ENCODE peak calls at places on chromosomes 5 and 9, in six cellular contexts. One of them, this sample, is unnamed.

GRCh38 chr9:120299785-120300184 is 280.2 kb downstream of the CDK5RAP2 start:
- DNase-seq in HT1080: peak
- DNase-seq in ELF-1: no peak
- DNase-seq in M059J: no peak
- DNase-seq in HEK293T: no peak
- DNase-seq in NCI-H1105: no peak
- DNase-seq in this sample: no peak

GRCh38 chr5:159156839-159157238 is 52.5 kb downstream of the RNF145 start:
- DNase-seq in ELF-1: peak
- DNase-seq in HEK293T: peak
- DNase-seq in HT1080: peak
- DNase-seq in NCI-H1105: peak
- DNase-seq in M059J: peak
- DNase-seq in this sample: peak

GRCh38 chr5:89866410-89866809 is 543.1 kb downstream of the CETN3 start:
- DNase-seq in ELF-1: no peak
- DNase-seq in NCI-H1105: no peak
- DNase-seq in HEK293T: no peak
- DNase-seq in M059J: no peak
- DNase-seq in HT1080: no peak
- DNase-seq in this sample: no peak

GRCh38 chr9:126088336-126088735 is 238.3 kb upstream of the MVB12B start:
- DNase-seq in NCI-H1105: no peak
- DNase-seq in ELF-1: no peak
- DNase-seq in HEK293T: no peak
- DNase-seq in HT1080: no peak
- DNase-seq in M059J: no peak
- DNase-seq in this sample: no peak

GRCh38 chr5:145925353-145925752 is 11.0 kb upstream of the SH3RF2 start:
- DNase-seq in HEK293T: no peak
- DNase-seq in ELF-1: no peak
- DNase-seq in M059J: peak
- DNase-seq in HT1080: peak
- DNase-seq in NCI-H1105: no peak
- DNase-seq in this sample: peak

GRCh38 chr9:124360277-124360676 is 55.0 kb downstream of the PSMB7 start:
- DNase-seq in HEK293T: no peak
- DNase-seq in ELF-1: no peak
- DNase-seq in M059J: no peak
- DNase-seq in HT1080: no peak
- DNase-seq in NCI-H1105: no peak
- DNase-seq in this sample: no peak

GRCh38 chr9:79800578-79800977 is 228.8 kb downstream of the TLE4 start:
- DNase-seq in HEK293T: no peak
- DNase-seq in HT1080: no peak
- DNase-seq in NCI-H1105: no peak
- DNase-seq in M059J: no peak
- DNase-seq in ELF-1: no peak
- DNase-seq in this sample: no peak

GRCh38 chr5:144087576-144087975 is 82.9 kb downstream of the YIPF5 start:
- DNase-seq in NCI-H1105: no peak
- DNase-seq in HT1080: no peak
- DNase-seq in ELF-1: no peak
- DNase-seq in HEK293T: no peak
- DNase-seq in M059J: no peak
- DNase-seq in this sample: no peak

GRCh38 chr9:2158729-2159128 is 143.6 kb downstream of the SMARCA2 start:
- DNase-seq in M059J: no peak
- DNase-seq in ELF-1: no peak
- DNase-seq in HT1080: no peak
- DNase-seq in NCI-H1105: no peak
- DNase-seq in HEK293T: no peak
- DNase-seq in this sample: no peak

GRCh38 chr9:95055851-95056551 is 261.5 kb downstream of the FANCC start:
- DNase-seq in HT1080: no peak
- DNase-seq in NCI-H1105: peak
- DNase-seq in M059J: no peak
- DNase-seq in HEK293T: no peak
- DNase-seq in ELF-1: no peak
- DNase-seq in this sample: no peak

GRCh38 chr9:18683312-18683711 is 209.4 kb downstream of the ADAMTSL1 start:
- DNase-seq in HT1080: no peak
- DNase-seq in NCI-H1105: no peak
- DNase-seq in ELF-1: no peak
- DNase-seq in HEK293T: no peak
- DNase-seq in M059J: no peak
- DNase-seq in this sample: no peak

GRCh38 chr5:178791976-178792375 is 61.5 kb upstream of the ZNF354A start:
- DNase-seq in NCI-H1105: no peak
- DNase-seq in HT1080: no peak
- DNase-seq in M059J: no peak
- DNase-seq in HEK293T: no peak
- DNase-seq in ELF-1: no peak
- DNase-seq in this sample: no peak

GRCh38 chr5:17094830-17095229 is 122.6 kb upstream of the BASP1 start:
- DNase-seq in NCI-H1105: no peak
- DNase-seq in HT1080: no peak
- DNase-seq in HEK293T: no peak
- DNase-seq in ELF-1: no peak
- DNase-seq in M059J: no peak
- DNase-seq in this sample: peak

GRCh38 chr9:99433555-99433954 is 211.5 kb downstream of the SEC61B start:
- DNase-seq in HEK293T: peak
- DNase-seq in NCI-H1105: no peak
- DNase-seq in HT1080: peak
- DNase-seq in M059J: peak
- DNase-seq in ELF-1: peak
- DNase-seq in this sample: peak

GRCh38 chr9:18544456-18544855 is 70.5 kb downstream of the ADAMTSL1 start:
- DNase-seq in HT1080: peak
- DNase-seq in NCI-H1105: no peak
- DNase-seq in M059J: peak
- DNase-seq in ELF-1: no peak
- DNase-seq in HEK293T: no peak
- DNase-seq in this sample: peak

GRCh38 chr9:129391215-129391614 is 213.2 kb upstream of the IER5L start:
- DNase-seq in HT1080: no peak
- DNase-seq in M059J: no peak
- DNase-seq in HEK293T: no peak
- DNase-seq in NCI-H1105: no peak
- DNase-seq in ELF-1: no peak
- DNase-seq in this sample: no peak

GRCh38 chr5:126516133-126516532 is 78.9 kb downstream of the ALDH7A1 start:
- DNase-seq in HT1080: peak
- DNase-seq in HEK293T: no peak
- DNase-seq in NCI-H1105: peak
- DNase-seq in ELF-1: no peak
- DNase-seq in M059J: peak
- DNase-seq in this sample: peak

GRCh38 chr9:112647596-112647995 is 70.3 kb downstream of the INIP start:
- DNase-seq in HEK293T: no peak
- DNase-seq in M059J: peak
- DNase-seq in HT1080: no peak
- DNase-seq in ELF-1: peak
- DNase-seq in NCI-H1105: no peak
- DNase-seq in this sample: peak

GRCh38 chr5:128407956-128408355 is 130.1 kb downstream of the FBN2 start:
- DNase-seq in NCI-H1105: no peak
- DNase-seq in ELF-1: no peak
- DNase-seq in HT1080: no peak
- DNase-seq in HEK293T: no peak
- DNase-seq in M059J: no peak
- DNase-seq in this sample: peak

GRCh38 chr5:68544656-68545565 is 329.4 kb downstream of the PIK3R1 start:
- DNase-seq in ELF-1: no peak
- DNase-seq in NCI-H1105: no peak
- DNase-seq in M059J: peak
- DNase-seq in HEK293T: no peak
- DNase-seq in HT1080: peak
- DNase-seq in this sample: peak

GRCh38 chr5:62575556-62575955 is 3.1 kb upstream of the LRRC70 start:
- DNase-seq in M059J: no peak
- DNase-seq in HEK293T: no peak
- DNase-seq in NCI-H1105: no peak
- DNase-seq in HT1080: no peak
- DNase-seq in ELF-1: no peak
- DNase-seq in this sample: no peak

GRCh38 chr9:104970588-104970987 is 42.6 kb upstream of the ABCA1 start:
- DNase-seq in ELF-1: no peak
- DNase-seq in M059J: no peak
- DNase-seq in HEK293T: no peak
- DNase-seq in NCI-H1105: no peak
- DNase-seq in HT1080: no peak
- DNase-seq in this sample: no peak

GRCh38 chr9:129270903-129271431 is 92.9 kb upstream of the IER5L start:
- DNase-seq in NCI-H1105: no peak
- DNase-seq in ELF-1: no peak
- DNase-seq in HEK293T: no peak
- DNase-seq in M059J: peak
- DNase-seq in HT1080: peak
- DNase-seq in this sample: no peak

GRCh38 chr9:134469041-134469875 is 143.0 kb downstream of the RXRA start:
- DNase-seq in ELF-1: peak
- DNase-seq in HT1080: no peak
- DNase-seq in HEK293T: no peak
- DNase-seq in M059J: peak
- DNase-seq in NCI-H1105: no peak
- DNase-seq in this sample: no peak

GRCh38 chr9:107180206-107180605 is 102.9 kb upstream of the RAD23B start:
- DNase-seq in HEK293T: no peak
- DNase-seq in ELF-1: no peak
- DNase-seq in M059J: no peak
- DNase-seq in NCI-H1105: no peak
- DNase-seq in HT1080: no peak
- DNase-seq in this sample: no peak

GRCh38 chr5:176365663-176366574 is 632 bp downstream of the ARL10 start:
- DNase-seq in M059J: peak
- DNase-seq in HEK293T: peak
- DNase-seq in ELF-1: peak
- DNase-seq in HT1080: no peak
- DNase-seq in NCI-H1105: no peak
- DNase-seq in this sample: peak

GRCh38 chr5:130528474-130528873 is 624.2 kb downstream of the CHSY3 start:
- DNase-seq in HEK293T: no peak
- DNase-seq in M059J: peak
- DNase-seq in ELF-1: no peak
- DNase-seq in NCI-H1105: no peak
- DNase-seq in HT1080: peak
- DNase-seq in this sample: peak

GRCh38 chr9:16033921-16034320 is 481.1 kb downstream of the CCDC171 start:
- DNase-seq in M059J: no peak
- DNase-seq in HT1080: no peak
- DNase-seq in HEK293T: no peak
- DNase-seq in NCI-H1105: no peak
- DNase-seq in ELF-1: no peak
- DNase-seq in this sample: no peak

GRCh38 chr5:142845402-142845901 is 75.3 kb downstream of the ARHGAP26 start:
- DNase-seq in M059J: no peak
- DNase-seq in NCI-H1105: no peak
- DNase-seq in ELF-1: no peak
- DNase-seq in HEK293T: no peak
- DNase-seq in HT1080: no peak
- DNase-seq in this sample: no peak

GRCh38 chr5:164597293-164597900 is 1092.0 kb downstream of the MAT2B start:
- DNase-seq in HT1080: peak
- DNase-seq in ELF-1: no peak
- DNase-seq in M059J: peak
- DNase-seq in HEK293T: peak
- DNase-seq in NCI-H1105: no peak
- DNase-seq in this sample: peak

GRCh38 chr9:95147452-95147851 is 170.1 kb downstream of the FANCC start:
- DNase-seq in ELF-1: no peak
- DNase-seq in NCI-H1105: no peak
- DNase-seq in HEK293T: no peak
- DNase-seq in HT1080: no peak
- DNase-seq in M059J: no peak
- DNase-seq in this sample: no peak

GRCh38 chr9:123339666-123340414 is 16.2 kb upstream of the CRB2 start:
- DNase-seq in HT1080: peak
- DNase-seq in ELF-1: no peak
- DNase-seq in M059J: peak
- DNase-seq in NCI-H1105: no peak
- DNase-seq in HEK293T: no peak
- DNase-seq in this sample: peak

GRCh38 chr9:113350338-113350672 is 964 bp downstream of the BSPRY start:
- DNase-seq in M059J: no peak
- DNase-seq in ELF-1: peak
- DNase-seq in NCI-H1105: no peak
- DNase-seq in HEK293T: no peak
- DNase-seq in HT1080: no peak
- DNase-seq in this sample: no peak

GRCh38 chr9:12426198-12426864 is 266.9 kb upstream of the TYRP1 start:
- DNase-seq in HT1080: peak
- DNase-seq in HEK293T: peak
- DNase-seq in ELF-1: peak
- DNase-seq in NCI-H1105: peak
- DNase-seq in M059J: peak
- DNase-seq in this sample: peak

GRCh38 chr9:136625101-136626065 is 37.3 kb upstream of the EGFL7 start:
- DNase-seq in HT1080: peak
- DNase-seq in M059J: peak
- DNase-seq in HEK293T: no peak
- DNase-seq in NCI-H1105: peak
- DNase-seq in ELF-1: peak
- DNase-seq in this sample: peak

GRCh38 chr9:70534471-70534870 is 120.0 kb upstream of the KLF9 start:
- DNase-seq in ELF-1: no peak
- DNase-seq in HT1080: no peak
- DNase-seq in HEK293T: no peak
- DNase-seq in NCI-H1105: no peak
- DNase-seq in M059J: no peak
- DNase-seq in this sample: no peak

GRCh38 chr5:146675700-146676099 is 159.7 kb upstream of the GPR151 start:
- DNase-seq in ELF-1: no peak
- DNase-seq in M059J: no peak
- DNase-seq in HT1080: no peak
- DNase-seq in HEK293T: no peak
- DNase-seq in NCI-H1105: no peak
- DNase-seq in this sample: no peak

GRCh38 chr9:6816581-6816980 is 58.8 kb downstream of the KDM4C start:
- DNase-seq in NCI-H1105: no peak
- DNase-seq in ELF-1: no peak
- DNase-seq in M059J: no peak
- DNase-seq in HT1080: no peak
- DNase-seq in HEK293T: no peak
- DNase-seq in this sample: no peak

GRCh38 chr5:83632874-83633273 is 87.8 kb downstream of the HAPLN1 start:
- DNase-seq in ELF-1: peak
- DNase-seq in M059J: peak
- DNase-seq in NCI-H1105: no peak
- DNase-seq in HT1080: peak
- DNase-seq in HEK293T: no peak
- DNase-seq in this sample: peak

This sample was measured in bronchial epithelial cell.